ENCODE peak calls at places on chromosomes 7 and 10, in six cellular contexts. I is T-helper 1 cell; D is PC-3; V is RKO; O is left ventricle myocardium inferior; W is activated naive CD4-positive, alpha-beta T cell. N is an unnamed sample.

GRCh38 chr7:114789161-114789560 is 132.7 kb upstream of the MDFIC start:
- DNase-seq in D (peak; percentile 60), O (no peak), V (no peak), I (no peak), W (no peak), N (no peak)

GRCh38 chr10:128540806-128541739 is 414.9 kb upstream of the MKI67 start:
- DNase-seq in I (no peak), D (no peak), O (peak; percentile 23), W (no peak), V (no peak), N (peak; percentile 65)

GRCh38 chr10:80172896-80173295 is 32.4 kb downstream of the ANXA11 start:
- DNase-seq in I (no peak), O (no peak), D (peak; percentile 77), W (no peak), V (no peak), N (no peak)

GRCh38 chr10:13670311-13670710 is 83.5 kb downstream of the PRPF18 start:
- DNase-seq in I (no peak), O (no peak), D (no peak), V (no peak), W (no peak), N (no peak)

GRCh38 chr7:12731214-12731656 is 43.8 kb downstream of the ARL4A start:
- DNase-seq in W (no peak), O (no peak), D (no peak), I (no peak), V (no peak), N (no peak)

GRCh38 chr7:134197342-134197741 is 70.2 kb downstream of the LRGUK start:
- DNase-seq in V (no peak), W (no peak), O (no peak), D (no peak), I (no peak), N (no peak)

GRCh38 chr10:48340734-48341133 is 34.3 kb downstream of the MAPK8 start:
- DNase-seq in W (no peak), D (no peak), V (no peak), I (no peak), O (no peak), N (no peak)

GRCh38 chr10:34297551-34298370 is 517.3 kb downstream of the PARD3 start:
- DNase-seq in W (no peak), O (no peak), I (no peak), D (peak; percentile 71), V (no peak), N (no peak)

GRCh38 chr10:21452203-21452602 is 73.3 kb downstream of the SKIDA1 start:
- DNase-seq in I (no peak), V (no peak), O (no peak), D (no peak), W (no peak), N (no peak)

GRCh38 chr7:137718360-137718759 is 128.4 kb downstream of the DGKI start:
- DNase-seq in O (no peak), V (no peak), I (no peak), W (no peak), D (no peak), N (no peak)

GRCh38 chr7:108001759-108002725 is 919 bp downstream of the LAMB1 start:
- DNase-seq in D (no peak), I (no peak), V (peak; percentile 58), O (peak; percentile 32), W (no peak), N (peak; percentile 75)

GRCh38 chr7:1569016-1569415 is 816 bp downstream of the PSMG3 start:
- DNase-seq in I (no peak), D (peak; percentile 62), O (no peak), V (peak; percentile 94), W (no peak), N (no peak)

GRCh38 chr7:28955356-28955722 is 2.8 kb downstream of the TRIL start:
- DNase-seq in I (no peak), W (no peak), V (no peak), O (no peak), D (no peak), N (no peak)

GRCh38 chr7:20931739-20932138 is 145.1 kb upstream of the SP8 start:
- DNase-seq in W (no peak), O (no peak), D (no peak), I (no peak), V (no peak), N (no peak)

GRCh38 chr10:119665901-119666708 is 14.9 kb downstream of the BAG3 start:
- DNase-seq in O (no peak), D (no peak), I (no peak), W (no peak), V (no peak), N (no peak)

N was measured in glutamatergic neuron.